ENCODE peak calls at places on chromosomes 16 and 17, in four cellular contexts. L is choroid plexus epithelial cell, B is OCI-M1, D is PC-3. A is an unnamed sample.

GRCh38 chr17:8109669-8110455 is 8.5 kb downstream of the ALOXE3 start:
- DNase-seq in L (no peak), D (peak), B (peak), A (peak)

GRCh38 chr16:10584956-10585561 is 4.7 kb upstream of the EMP2 start:
- DNase-seq in B (no peak), D (peak), L (no peak), A (no peak)

GRCh38 chr17:7046127-7046724 is 2.3 kb upstream of the SLC16A11 start:
- DNase-seq in B (no peak), L (peak), D (peak), A (no peak)

GRCh38 chr17:39144414-39144813 is 7.0 kb downstream of the PLXDC1 start:
- DNase-seq in B (no peak), D (peak), L (peak), A (peak)

GRCh38 chr16:88421301-88421700 is 31.8 kb upstream of the ZFPM1 start:
- DNase-seq in B (no peak), D (no peak), L (no peak), A (no peak)

GRCh38 chr17:45761957-45762565 is 22.1 kb upstream of the CRHR1 start:
- DNase-seq in B (no peak), D (no peak), L (no peak), A (no peak)

GRCh38 chr17:52157603-52158449 is 688 bp downstream of the CA10 start:
- DNase-seq in B (no peak), D (no peak), L (no peak), A (no peak)

GRCh38 chr17:50863221-50863843 is 2.8 kb downstream of the TOB1 start:
- DNase-seq in D (peak), B (peak), L (peak), A (peak)

GRCh38 chr17:81508639-81509047 is 4.0 kb downstream of the ACTG1 start:
- DNase-seq in B (peak), D (peak), L (peak), A (peak)

GRCh38 chr16:71339481-71340171 is 18.9 kb upstream of the CALB2 start:
- DNase-seq in D (no peak), L (no peak), B (no peak), A (peak)

GRCh38 chr16:4852221-4852872 is 5.1 kb downstream of the UBN1 start:
- DNase-seq in L (peak), D (peak), B (peak), A (peak)

GRCh38 chr17:75404223-75404738 is 1.2 kb downstream of the GRB2 start:
- DNase-seq in D (peak), L (peak), B (peak), A (peak)

GRCh38 chr17:19650826-19651225 is 2.3 kb downstream of the ALDH3A2 start:
- DNase-seq in D (peak), L (no peak), B (no peak), A (peak)

GRCh38 chr17:38921756-38922411 is 3.5 kb upstream of the LASP1NB start:
- DNase-seq in D (no peak), B (no peak), L (no peak), A (no peak)

GRCh38 chr17:35189291-35189690 is 4.9 kb downstream of the SLC35G3 start:
- DNase-seq in B (peak), D (peak), L (peak), A (peak)

GRCh38 chr17:39800540-39800939 is 62.8 kb downstream of the GRB7 start:
- DNase-seq in L (no peak), D (no peak), B (peak), A (peak)

GRCh38 chr17:80671823-80672105 is 127.1 kb downstream of the RPTOR start:
- DNase-seq in L (peak), B (no peak), D (no peak), A (no peak)

GRCh38 chr17:27861979-27862378 is 31.2 kb downstream of the LYRM9 start:
- DNase-seq in B (no peak), D (no peak), L (no peak), A (peak)

GRCh38 chr17:72126575-72127486 is 6.0 kb downstream of the SOX9 start:
- DNase-seq in D (peak), L (peak), B (no peak), A (peak)

GRCh38 chr17:40664582-40665333 is at the start of gene KRT222:
- DNase-seq in B (peak), D (no peak), L (no peak), A (no peak)

GRCh38 chr16:88978608-88979346 is 1.8 kb upstream of the CBFA2T3 start:
- DNase-seq in D (no peak), B (peak), L (no peak), A (no peak)

GRCh38 chr17:63039342-63039741 is 73.3 kb downstream of the TANC2 start:
- DNase-seq in L (no peak), D (peak), B (peak), A (no peak)

GRCh38 chr17:9144502-9145233 is 123.4 kb downstream of the NTN1 start:
- DNase-seq in B (no peak), L (no peak), D (no peak), A (no peak)

GRCh38 chr16:81730090-81731051 is 48.7 kb upstream of the PLCG2 start:
- DNase-seq in D (peak), L (peak), B (peak), A (peak)

A was measured in MCF 10A.